ENCODE peak calls at places on chromosomes 7 and 10, in six cellular contexts. One of them, this sample, is unnamed.

GRCh38 chr10:79202188-79203013 is 133.6 kb downstream of the ZMIZ1 start:
- DNase-seq in upper lobe of right lung: peak
- DNase-seq in fibroblast of pulmonary artery: peak
- DNase-seq in erythroblast: peak
- DNase-seq in central memory CD4-positive, alpha-beta T cell: no peak
- DNase-seq in activated naive CD4-positive, alpha-beta T cell treated with Interleukin-2 at 50 U/mL for 16 hours: peak
- DNase-seq in this sample: no peak

GRCh38 chr7:156816943-156817572 is 75.9 kb downstream of the LMBR1 start:
- DNase-seq in upper lobe of right lung: no peak
- DNase-seq in fibroblast of pulmonary artery: peak
- DNase-seq in erythroblast: peak
- DNase-seq in central memory CD4-positive, alpha-beta T cell: no peak
- DNase-seq in activated naive CD4-positive, alpha-beta T cell treated with Interleukin-2 at 50 U/mL for 16 hours: no peak
- DNase-seq in this sample: no peak

GRCh38 chr7:1248459-1249131 is 15.9 kb downstream of the UNCX start:
- DNase-seq in upper lobe of right lung: no peak
- DNase-seq in fibroblast of pulmonary artery: no peak
- DNase-seq in erythroblast: no peak
- DNase-seq in central memory CD4-positive, alpha-beta T cell: no peak
- DNase-seq in activated naive CD4-positive, alpha-beta T cell treated with Interleukin-2 at 50 U/mL for 16 hours: no peak
- DNase-seq in this sample: no peak

GRCh38 chr7:87328281-87328680 is 17.2 kb upstream of the CROT start:
- DNase-seq in upper lobe of right lung: no peak
- DNase-seq in fibroblast of pulmonary artery: peak
- DNase-seq in erythroblast: peak
- DNase-seq in central memory CD4-positive, alpha-beta T cell: no peak
- DNase-seq in activated naive CD4-positive, alpha-beta T cell treated with Interleukin-2 at 50 U/mL for 16 hours: no peak
- DNase-seq in this sample: peak

GRCh38 chr7:36840930-36841329 is 116.6 kb upstream of the AOAH start:
- DNase-seq in upper lobe of right lung: no peak
- DNase-seq in fibroblast of pulmonary artery: no peak
- DNase-seq in erythroblast: no peak
- DNase-seq in central memory CD4-positive, alpha-beta T cell: no peak
- DNase-seq in activated naive CD4-positive, alpha-beta T cell treated with Interleukin-2 at 50 U/mL for 16 hours: no peak
- DNase-seq in this sample: peak

GRCh38 chr7:123717689-123718088 is 31.1 kb downstream of the WASL start:
- DNase-seq in upper lobe of right lung: no peak
- DNase-seq in fibroblast of pulmonary artery: no peak
- DNase-seq in erythroblast: no peak
- DNase-seq in central memory CD4-positive, alpha-beta T cell: no peak
- DNase-seq in activated naive CD4-positive, alpha-beta T cell treated with Interleukin-2 at 50 U/mL for 16 hours: no peak
- DNase-seq in this sample: no peak

GRCh38 chr10:97765201-97765600 is 6.6 kb downstream of the SFRP5 start:
- DNase-seq in upper lobe of right lung: no peak
- DNase-seq in fibroblast of pulmonary artery: no peak
- DNase-seq in erythroblast: no peak
- DNase-seq in central memory CD4-positive, alpha-beta T cell: no peak
- DNase-seq in activated naive CD4-positive, alpha-beta T cell treated with Interleukin-2 at 50 U/mL for 16 hours: no peak
- DNase-seq in this sample: no peak

GRCh38 chr7:3065724-3066143 is 22.1 kb upstream of the CARD11 start:
- DNase-seq in upper lobe of right lung: no peak
- DNase-seq in fibroblast of pulmonary artery: peak
- DNase-seq in erythroblast: peak
- DNase-seq in central memory CD4-positive, alpha-beta T cell: peak
- DNase-seq in activated naive CD4-positive, alpha-beta T cell treated with Interleukin-2 at 50 U/mL for 16 hours: peak
- DNase-seq in this sample: no peak

GRCh38 chr10:6310977-6311376 is 108.2 kb downstream of the PFKFB3 start:
- DNase-seq in upper lobe of right lung: no peak
- DNase-seq in fibroblast of pulmonary artery: no peak
- DNase-seq in erythroblast: no peak
- DNase-seq in central memory CD4-positive, alpha-beta T cell: no peak
- DNase-seq in activated naive CD4-positive, alpha-beta T cell treated with Interleukin-2 at 50 U/mL for 16 hours: no peak
- DNase-seq in this sample: no peak

GRCh38 chr10:131061221-131061620 is 250.3 kb downstream of the TCERG1L start:
- DNase-seq in upper lobe of right lung: no peak
- DNase-seq in fibroblast of pulmonary artery: no peak
- DNase-seq in erythroblast: no peak
- DNase-seq in central memory CD4-positive, alpha-beta T cell: no peak
- DNase-seq in activated naive CD4-positive, alpha-beta T cell treated with Interleukin-2 at 50 U/mL for 16 hours: no peak
- DNase-seq in this sample: no peak

GRCh38 chr10:132685921-132686680 is 99.8 kb downstream of the NKX6-2 start:
- DNase-seq in upper lobe of right lung: peak
- DNase-seq in fibroblast of pulmonary artery: no peak
- DNase-seq in erythroblast: no peak
- DNase-seq in central memory CD4-positive, alpha-beta T cell: no peak
- DNase-seq in activated naive CD4-positive, alpha-beta T cell treated with Interleukin-2 at 50 U/mL for 16 hours: no peak
- DNase-seq in this sample: no peak

GRCh38 chr7:156968183-156968582 is 18.7 kb downstream of the NOM1 start:
- DNase-seq in upper lobe of right lung: no peak
- DNase-seq in fibroblast of pulmonary artery: no peak
- DNase-seq in erythroblast: no peak
- DNase-seq in central memory CD4-positive, alpha-beta T cell: no peak
- DNase-seq in activated naive CD4-positive, alpha-beta T cell treated with Interleukin-2 at 50 U/mL for 16 hours: no peak
- DNase-seq in this sample: no peak

GRCh38 chr10:112967200-112967599 is 17.2 kb downstream of the TCF7L2 start:
- DNase-seq in upper lobe of right lung: no peak
- DNase-seq in fibroblast of pulmonary artery: no peak
- DNase-seq in erythroblast: no peak
- DNase-seq in central memory CD4-positive, alpha-beta T cell: no peak
- DNase-seq in activated naive CD4-positive, alpha-beta T cell treated with Interleukin-2 at 50 U/mL for 16 hours: no peak
- DNase-seq in this sample: no peak

GRCh38 chr10:18572959-18573561 is 78.3 kb downstream of the NSUN6 start:
- DNase-seq in upper lobe of right lung: no peak
- DNase-seq in fibroblast of pulmonary artery: no peak
- DNase-seq in erythroblast: no peak
- DNase-seq in central memory CD4-positive, alpha-beta T cell: no peak
- DNase-seq in activated naive CD4-positive, alpha-beta T cell treated with Interleukin-2 at 50 U/mL for 16 hours: no peak
- DNase-seq in this sample: no peak